ENCODE peak calls at places on chromosomes 3 and 15, in ten cellular contexts. K is breast epithelium, R is heart right ventricle, O is IMR-90, G is kidney epithelial cell, Q is BJ, S is esophagus muscularis mucosa, M is ovary, J is left ventricle myocardium inferior, T is uterus. X is an unnamed sample. For H3K27me3 and H3K36me3, the result is how much of the 10 kb centered on the place peaks cover.

GRCh38 chr15:33021806-33022389 is 172.6 kb downstream of the FMN1 start:
- DNase-seq in K (no peak), R (peak), O (peak), G (no peak), Q (no peak), S (no peak), M (no peak), J (no peak), T (no peak), X (no peak)

GRCh38 chr15:92111756-92112155 is 258.2 kb downstream of the SLCO3A1 start:
- DNase-seq in K (no peak), R (no peak), O (no peak), G (no peak), Q (no peak), S (no peak), M (no peak), J (no peak), T (no peak), X (no peak)

GRCh38 chr15:95990833-95991232 is 339.7 kb upstream of the NR2F2 start:
- DNase-seq in K (no peak), R (no peak), O (no peak), G (no peak), Q (no peak), S (no peak), M (no peak), J (no peak), T (no peak), X (no peak)

GRCh38 chr15:95300958-95301357 is 1029.5 kb upstream of the NR2F2 start:
- DNase-seq in K (no peak), R (no peak), O (peak), G (no peak), Q (no peak), S (no peak), M (no peak), J (no peak), T (no peak), X (no peak)

GRCh38 chr3:40546811-40547210 is 22.1 kb downstream of the ZNF621 start:
- DNase-seq in K (no peak), R (no peak), O (peak), G (peak), Q (no peak), S (no peak), M (no peak), J (no peak), T (no peak), X (no peak)

GRCh38 chr3:150749218-150749617 is 13.8 kb downstream of the SIAH2 start:
- DNase-seq in K (no peak), R (no peak), O (no peak), G (no peak), Q (no peak), S (no peak), M (no peak), J (no peak), T (no peak), X (no peak)

GRCh38 chr3:47601310-47601709 is 22.6 kb upstream of the CSPG5 start:
- DNase-seq in K (no peak), R (no peak), O (no peak), G (no peak), Q (no peak), S (no peak), M (no peak), J (no peak), T (no peak), X (no peak)

GRCh38 chr15:65964792-65965433 is 95.6 kb downstream of the RAB11A start:
- DNase-seq in K (no peak), R (no peak), O (no peak), G (no peak), Q (no peak), S (no peak), M (no peak), J (no peak), T (no peak), X (no peak)

GRCh38 chr3:124142389-124142970 is 150.6 kb upstream of the ROPN1 start:
- DNase-seq in K (no peak), R (no peak), O (no peak), G (no peak), Q (no peak), S (no peak), M (no peak), J (no peak), T (no peak), X (no peak)

GRCh38 chr15:32716960-32717289 is 879 bp upstream of the GREM1 start:
- DNase-seq in K (no peak), R (no peak), O (no peak), G (no peak), Q (no peak), S (no peak), M (no peak), J (no peak), T (no peak), X (no peak)

GRCh38 chr3:128617557-128618397 is 32.8 kb downstream of the RPN1 start:
- DNase-seq in K (peak), R (peak), O (peak), G (peak), Q (peak), S (peak), M (peak), J (peak), T (peak), X (peak)

GRCh38 chr3:126466886-126467610 is 8.6 kb downstream of the ZXDC start:
- DNase-seq in K (no peak), R (no peak), O (no peak), G (no peak), Q (no peak), S (no peak), M (no peak), J (no peak), T (peak), X (no peak)

GRCh38 chr3:173587055-173587454 is 189.5 kb downstream of the NLGN1 start:
- DNase-seq in K (no peak), R (no peak), O (no peak), G (no peak), Q (no peak), S (no peak), M (no peak), J (no peak), T (no peak), X (no peak)

GRCh38 chr3:36893137-36893557 is 51.7 kb downstream of the TRANK1 start:
- DNase-seq in K (no peak), R (peak), O (peak), G (peak), Q (peak), S (peak), M (no peak), J (no peak), T (no peak), X (no peak)

GRCh38 chr3:56053727-56054126 is 414.5 kb downstream of the ERC2 start:
- DNase-seq in K (no peak), R (no peak), O (no peak), G (no peak), Q (no peak), S (no peak), M (no peak), J (no peak), T (no peak), X (no peak)

GRCh38 chr3:38580450-38581382 is 68.8 kb downstream of the SCN5A start:
- DNase-seq in K (no peak), R (no peak), O (no peak), G (no peak), Q (no peak), S (peak), M (no peak), J (peak), T (no peak), X (peak)

GRCh38 chr15:42065008-42065407 is 29.4 kb downstream of the PLA2G4D start:
- DNase-seq in K (no peak), R (no peak), O (no peak), G (no peak), Q (no peak), S (no peak), M (no peak), J (no peak), T (peak), X (no peak)

GRCh38 chr3:108324177-108324576 is 27.8 kb downstream of the HHLA2 start:
- DNase-seq in K (no peak), R (no peak), O (no peak), G (no peak), Q (no peak), S (no peak), M (no peak), J (no peak), T (no peak), X (no peak)

GRCh38 chr3:100401674-100402036 is 316 bp downstream of the LNP1 start:
- DNase-seq in K (peak), R (peak), O (peak), G (no peak), Q (no peak), S (peak), M (peak), J (peak), T (peak), X (no peak)

GRCh38 chr15:80823995-80824394 is 44.8 kb downstream of the CEMIP start:
- DNase-seq in K (no peak), R (no peak), O (no peak), G (no peak), Q (no peak), S (no peak), M (no peak), J (no peak), T (no peak), X (no peak)

GRCh38 chr15:93048759-93049161 is 40.3 kb downstream of the RGMA start:
- DNase-seq in K (peak), R (no peak), O (no peak), G (no peak), Q (no peak), S (no peak), M (no peak), J (no peak), T (no peak), X (peak)

GRCh38 chr3:185270262-185270955 is 16.6 kb upstream of the EHHADH start:
- DNase-seq in K (no peak), R (no peak), O (peak), G (no peak), Q (no peak), S (no peak), M (no peak), J (no peak), T (no peak), X (no peak)

GRCh38 chr15:92391640-92392039 is 2.0 kb upstream of the ST8SIA2 start:
- DNase-seq in K (no peak), R (no peak), O (peak), G (no peak), Q (no peak), S (no peak), M (no peak), J (no peak), T (no peak), X (no peak)

GRCh38 chr3:64730651-64731050 is 42.9 kb upstream of the ADAMTS9 start:
- DNase-seq in K (no peak), R (no peak), O (no peak), G (no peak), Q (no peak), S (no peak), M (peak), J (no peak), T (peak), X (no peak)

GRCh38 chr3:193851941-193852674 is 259.1 kb downstream of the OPA1 start:
- DNase-seq in K (no peak), R (no peak), O (no peak), G (no peak), Q (no peak), S (no peak), M (no peak), J (no peak), T (no peak), X (no peak)

GRCh38 chr3:30770387-30770786 is 124.1 kb downstream of the GADL1 start:
- DNase-seq in K (peak), R (peak), O (peak), G (peak), Q (peak), S (no peak), M (no peak), J (no peak), T (peak), X (no peak)

GRCh38 chr15:70046716-70047369 is 50.9 kb downstream of the TLE3 start:
- DNase-seq in K (no peak), R (no peak), O (no peak), G (no peak), Q (no peak), S (no peak), M (peak), J (no peak), T (no peak), X (no peak)

GRCh38 chr3:194874206-194874605 is 188.5 kb downstream of the FAM43A start:
- DNase-seq in K (no peak), R (no peak), O (no peak), G (no peak), Q (no peak), S (peak), M (no peak), J (no peak), T (no peak), X (no peak)

GRCh38 chr3:128170866-128171516 is 17.7 kb downstream of the EEFSEC start:
- DNase-seq in K (peak), R (peak), O (peak), G (no peak), Q (peak), S (no peak), M (peak), J (no peak), T (peak), X (no peak)

GRCh38 chr15:67762610-67763368 is 62.5 kb upstream of the SKOR1 start:
- DNase-seq in K (no peak), R (no peak), O (peak), G (peak), Q (peak), S (peak), M (no peak), J (no peak), T (no peak), X (no peak)

GRCh38 chr3:111283165-111283564 is 211.5 kb downstream of the NECTIN3 start:
- DNase-seq in K (no peak), R (no peak), O (no peak), G (no peak), Q (no peak), S (no peak), M (no peak), J (no peak), T (no peak), X (no peak)

GRCh38 chr15:31098953-31099740 is 2.4 kb downstream of the TRPM1 start:
- DNase-seq in K (no peak), R (no peak), O (no peak), G (no peak), Q (no peak), S (peak), M (no peak), J (no peak), T (no peak), X (no peak)

GRCh38 chr3:23806322-23807160 is 786 bp downstream of the UBE2E1 start:
- DNase-seq in K (no peak), R (peak), O (no peak), G (no peak), Q (no peak), S (no peak), M (peak), J (peak), T (peak), X (peak)

GRCh38 chr3:144221771-144222170 is 250.1 kb downstream of the DIPK2A start:
- DNase-seq in K (no peak), R (no peak), O (no peak), G (no peak), Q (no peak), S (no peak), M (no peak), J (no peak), T (no peak), X (no peak)

GRCh38 chr3:66463054-66463631 is 37.7 kb downstream of the LRIG1 start:
- DNase-seq in K (no peak), R (no peak), O (peak), G (no peak), Q (no peak), S (no peak), M (no peak), J (no peak), T (no peak), X (peak)

GRCh38 chr3:190322604-190323240 is 476 bp upstream of the CLDN1 start:
- DNase-seq in K (no peak), R (no peak), O (no peak), G (no peak), Q (no peak), S (no peak), M (peak), J (no peak), T (peak), X (no peak)
- H3K27me3 ChIP-seq in K (under half), R (under half), O (under half), G (under half), Q (under half), S (under half), M (under half), J (under half), T (under half), X (under half)

GRCh38 chr3:12932347-12932746 is 91.0 kb upstream of the RPL32 start:
- DNase-seq in K (no peak), R (peak), O (no peak), G (no peak), Q (no peak), S (no peak), M (no peak), J (peak), T (no peak), X (peak)
- H3K36me3 ChIP-seq in K (under half), R (under half), O (under half), G (under half), Q (under half), S (under half), M (under half), J (under half), T (under half), X (under half)

GRCh38 chr15:72411544-72411943 is 13.4 kb downstream of the TMEM202 start:
- DNase-seq in K (no peak), R (no peak), O (no peak), G (no peak), Q (no peak), S (no peak), M (no peak), J (no peak), T (no peak), X (no peak)
- H3K27me3 ChIP-seq in K (under half), R (under half), O (under half), G (under half), Q (under half), S (under half), M (under half), J (under half), T (under half), X (under half)

GRCh38 chr15:43086551-43086950 is 19.3 kb downstream of the UBR1 start:
- DNase-seq in K (no peak), R (no peak), O (peak), G (no peak), Q (no peak), S (no peak), M (no peak), J (no peak), T (no peak), X (no peak)

GRCh38 chr15:43082509-43082908 is 23.3 kb downstream of the UBR1 start:
- DNase-seq in K (no peak), R (no peak), O (no peak), G (no peak), Q (no peak), S (no peak), M (no peak), J (no peak), T (no peak), X (no peak)

GRCh38 chr15:43085921-43086320 is 19.9 kb downstream of the UBR1 start:
- DNase-seq in K (no peak), R (no peak), O (no peak), G (no peak), Q (no peak), S (no peak), M (no peak), J (no peak), T (no peak), X (no peak)

GRCh38 chr15:43081283-43081682 is 24.6 kb downstream of the UBR1 start:
- DNase-seq in K (no peak), R (no peak), O (no peak), G (no peak), Q (no peak), S (no peak), M (no peak), J (no peak), T (no peak), X (no peak)
- H3K36me3 ChIP-seq in K (under half), R (half or more), O (under half), G (under half), Q (under half), S (half or more), M (under half), J (half or more), T (under half), X (half or more)

DNA sequence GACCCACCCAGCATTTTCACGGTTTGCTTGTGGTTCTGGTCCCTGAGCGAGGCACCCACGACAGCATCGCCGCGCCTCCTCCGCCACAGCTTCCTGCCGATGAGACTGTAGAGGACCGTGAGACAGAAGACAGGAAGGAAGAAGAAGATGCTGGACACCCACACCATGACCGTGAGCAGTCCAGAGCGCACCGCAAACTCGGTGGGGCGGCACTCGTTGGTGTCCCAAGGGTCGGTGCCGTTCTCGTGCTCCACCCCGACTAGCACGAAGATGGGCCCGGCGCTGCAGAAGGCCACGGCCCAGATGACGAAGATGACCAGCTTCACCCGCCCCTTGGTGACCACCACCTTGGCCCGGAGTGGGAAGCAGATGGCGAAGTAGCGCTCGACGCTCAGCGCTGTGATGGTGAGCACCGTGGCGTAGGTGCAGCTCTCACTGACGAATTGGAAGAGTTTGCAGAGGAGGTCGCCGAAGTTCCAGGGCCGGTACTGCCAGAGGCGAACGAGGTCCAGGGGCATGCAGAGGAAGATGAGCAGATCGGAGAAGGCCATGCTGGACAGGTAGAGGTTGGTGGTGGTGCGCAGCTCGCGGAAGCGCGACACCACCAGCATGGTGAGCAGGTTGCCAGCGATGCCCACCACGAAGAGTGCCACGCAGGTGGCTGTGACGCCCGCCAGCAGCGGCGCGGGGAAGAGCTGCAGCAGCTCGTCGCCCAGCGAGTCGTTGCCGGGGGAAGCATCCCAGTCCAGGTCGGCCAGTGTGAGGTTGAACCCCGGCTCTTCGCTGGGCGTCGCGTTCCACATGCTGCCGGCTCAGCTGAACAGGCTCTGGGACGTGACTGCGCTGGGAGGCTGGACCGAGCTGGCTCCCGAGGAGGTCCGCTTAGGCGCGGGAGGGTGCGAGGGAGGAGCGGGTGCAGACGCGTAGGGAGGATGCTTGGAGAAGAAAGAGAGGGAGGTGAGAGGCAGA is at the start of gene GHSR:
- DNase-seq in K (no peak), R (no peak), O (no peak), G (no peak), Q (no peak), S (no peak), M (no peak), J (no peak), T (no peak), X (peak)
- H3K27me3 ChIP-seq in K (half or more), R (under half), O (under half), G (under half), Q (under half), S (under half), M (under half), J (half or more), T (under half), X (under half)

DNA sequence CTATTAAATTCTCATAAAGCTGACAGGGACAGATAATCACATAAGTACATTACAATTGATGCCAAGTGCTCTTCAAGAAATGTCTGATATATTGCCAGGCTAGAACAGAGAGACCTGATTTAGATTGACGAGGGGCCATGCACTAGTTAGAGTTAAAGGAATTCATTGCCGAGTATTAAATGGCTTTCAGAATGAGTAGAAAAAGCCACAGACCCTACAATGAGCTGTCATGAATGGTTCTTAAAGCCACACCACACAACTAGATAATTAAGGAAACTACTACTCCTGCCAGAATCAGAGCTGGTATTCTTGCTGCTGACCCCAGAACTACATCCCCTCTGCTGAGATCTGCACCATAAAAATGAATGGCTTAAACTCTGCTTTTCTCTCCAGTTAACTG is 250.1 kb upstream of the MME start:
- DNase-seq in K (no peak), R (no peak), O (no peak), G (no peak), Q (no peak), S (no peak), M (no peak), J (no peak), T (no peak), X (no peak)
- H3K36me3 ChIP-seq in K (under half), R (under half), O (under half), G (under half), Q (under half), S (under half), M (under half), J (under half), T (under half), X (under half)

X was measured in upper lobe of left lung.